ENCODE peak calls at places on chromosomes 6 and 20, in six cellular contexts. L is GM12878, D is brain microvascular endothelial cell, J is HFFc6, N is left lung, V is B cell. G is an unnamed sample.

GRCh38 chr6:168107191-168107940 is 28.4 kb upstream of the FRMD1 start:
- DNase-seq in D (no peak), N (peak), J (no peak), L (no peak), V (no peak), G (no peak)

GRCh38 chr20:20019123-20019522 is 2.0 kb downstream of the NAA20 start:
- DNase-seq in D (no peak), V (no peak), J (no peak), N (no peak), L (no peak), G (no peak)

GRCh38 chr20:62137092-62137384 is 6.2 kb downstream of the PSMA7 start:
- DNase-seq in D (no peak), L (no peak), V (no peak), J (no peak), N (no peak), G (no peak)

GRCh38 chr6:44176130-44176934 is 17.7 kb downstream of the CAPN11 start:
- DNase-seq in L (no peak), N (no peak), V (no peak), D (no peak), J (no peak), G (no peak)

GRCh38 chr6:43798688-43799444 is 28.9 kb downstream of the VEGFA start:
- DNase-seq in L (peak), V (no peak), N (peak), J (peak), D (peak), G (peak)

GRCh38 chr6:7534192-7534591 is 7.3 kb upstream of the DSP start:
- DNase-seq in V (no peak), J (no peak), L (no peak), D (no peak), N (no peak), G (no peak)

GRCh38 chr6:1589208-1589607 is 20.5 kb upstream of the FOXC1 start:
- DNase-seq in N (no peak), J (no peak), L (no peak), D (no peak), V (no peak), G (no peak)

GRCh38 chr20:25005220-25005619 is 12.7 kb upstream of the APMAP start:
- DNase-seq in L (no peak), N (no peak), D (no peak), V (no peak), J (peak), G (no peak)

GRCh38 chr6:7697820-7698623 is 27.9 kb upstream of the BMP6 start:
- DNase-seq in L (no peak), V (no peak), D (peak), J (peak), N (no peak), G (no peak)

DNA sequence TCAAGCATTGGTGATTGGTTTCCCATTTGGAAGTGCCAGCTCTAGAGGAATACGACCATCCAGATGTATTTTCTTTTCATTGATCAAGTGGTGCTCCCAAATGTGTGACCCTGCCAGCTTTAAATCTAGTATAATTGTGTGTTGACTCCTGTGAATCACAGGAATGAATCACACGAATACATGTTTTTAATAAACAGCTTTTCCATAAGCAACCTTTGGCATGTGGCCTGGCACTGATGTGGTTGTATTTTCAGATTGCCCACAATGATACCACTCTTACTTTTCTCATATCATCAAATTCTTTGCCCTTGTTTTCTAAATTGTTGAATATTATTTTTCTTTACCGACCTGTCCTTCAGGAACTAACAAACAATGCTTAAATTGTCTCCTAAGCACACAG is 367 bp downstream of the GSTA3 start:
- DNase-seq in D (no peak), N (no peak), V (no peak), J (no peak), L (no peak), G (no peak)
- TF ChIP-seq CTCF in D (no peak), N (no peak), V (no peak), J (no peak), L (no peak), G (no peak)

GRCh38 chr6:79694623-79695311 is 63.6 kb downstream of the SH3BGRL2 start:
- DNase-seq in N (no peak), J (no peak), D (no peak), L (no peak), V (no peak), G (no peak)
- TF ChIP-seq CTCF in N (no peak), J (peak), D (peak), L (no peak), V (no peak), G (no peak)

GRCh38 chr6:86859513-86859912 is 77.8 kb upstream of the HTR1E start:
- DNase-seq in D (no peak), N (no peak), L (no peak), V (no peak), J (no peak), G (no peak)
- TF ChIP-seq CTCF in D (no peak), N (no peak), L (no peak), V (no peak), J (no peak), G (no peak)

GRCh38 chr6:160349837-160350236 is 1.7 kb downstream of the SLC22A3 start:
- DNase-seq in D (no peak), L (no peak), N (no peak), V (no peak), J (no peak), G (no peak)

GRCh38 chr6:160344281-160344680 is 3.9 kb upstream of the SLC22A3 start:
- DNase-seq in N (no peak), J (no peak), D (no peak), V (no peak), L (no peak), G (no peak)

GRCh38 chr6:160347259-160348208 is 644 bp upstream of the SLC22A3 start:
- DNase-seq in L (no peak), V (no peak), N (peak), J (no peak), D (no peak), G (no peak)

GRCh38 chr6:160348209-160348551 is at the start of gene SLC22A3:
- DNase-seq in N (peak), D (no peak), J (no peak), L (no peak), V (no peak), G (no peak)

GRCh38 chr6:160348552-160349441 is 619 bp downstream of the SLC22A3 start:
- DNase-seq in D (no peak), N (peak), V (no peak), L (no peak), J (no peak), G (no peak)
- TF ChIP-seq CTCF in D (peak), N (no peak), V (no peak), L (no peak), J (no peak), G (no peak)

GRCh38 chr6:32086661-32087573 is 22.2 kb downstream of the TNXB start:
- DNase-seq in J (peak), D (peak), N (no peak), L (peak), V (no peak), G (peak)

GRCh38 chr6:32087574-32088486 is 21.3 kb downstream of the TNXB start:
- DNase-seq in V (peak), N (peak), J (peak), D (peak), L (no peak), G (peak)

GRCh38 chr6:32084780-32085179 is 24.4 kb downstream of the TNXB start:
- DNase-seq in D (no peak), V (no peak), N (no peak), L (no peak), J (no peak), G (no peak)

GRCh38 chr6:32083812-32084768 is 25.0 kb downstream of the TNXB start:
- DNase-seq in V (no peak), L (no peak), J (no peak), N (no peak), D (no peak), G (no peak)

DNA sequence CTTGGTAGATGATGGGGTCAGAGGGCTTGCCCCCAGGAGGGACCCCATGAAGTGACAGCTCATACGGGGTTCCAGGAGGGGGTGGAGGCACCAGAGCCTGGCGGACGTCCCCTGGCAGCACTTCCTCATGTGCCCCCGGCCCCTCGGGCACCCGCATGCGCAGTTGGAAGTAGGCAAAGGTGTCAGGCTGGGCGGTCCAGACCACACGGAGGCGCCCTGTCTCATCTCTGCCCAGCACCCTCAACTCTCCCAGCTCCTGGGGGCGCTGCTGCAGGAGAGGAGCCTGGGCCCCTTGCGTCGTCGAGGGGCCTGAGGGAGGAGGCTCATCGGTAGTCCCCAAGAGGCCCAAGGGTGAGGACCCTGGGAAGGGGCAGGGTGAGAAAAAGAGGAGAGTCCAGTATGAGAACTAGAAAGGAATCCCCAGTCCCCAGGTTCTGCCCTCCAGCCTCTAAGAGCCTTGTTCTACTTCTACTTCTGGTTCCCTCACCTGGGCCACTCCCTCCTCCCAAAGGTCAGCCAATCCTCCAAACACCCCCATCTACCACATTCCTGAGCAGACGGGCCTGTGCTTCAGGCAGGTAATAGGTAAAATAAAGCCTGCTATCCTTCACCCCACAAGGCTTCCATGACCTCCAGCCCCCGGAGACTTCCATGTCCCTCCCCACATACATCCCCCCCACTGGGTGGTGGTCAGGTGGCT is 23.2 kb downstream of the TNXB start:
- DNase-seq in L (no peak), N (no peak), D (no peak), V (no peak), J (no peak), G (no peak)
- TF ChIP-seq CTCF in L (no peak), N (no peak), D (no peak), V (no peak), J (no peak), G (no peak)

DNA sequence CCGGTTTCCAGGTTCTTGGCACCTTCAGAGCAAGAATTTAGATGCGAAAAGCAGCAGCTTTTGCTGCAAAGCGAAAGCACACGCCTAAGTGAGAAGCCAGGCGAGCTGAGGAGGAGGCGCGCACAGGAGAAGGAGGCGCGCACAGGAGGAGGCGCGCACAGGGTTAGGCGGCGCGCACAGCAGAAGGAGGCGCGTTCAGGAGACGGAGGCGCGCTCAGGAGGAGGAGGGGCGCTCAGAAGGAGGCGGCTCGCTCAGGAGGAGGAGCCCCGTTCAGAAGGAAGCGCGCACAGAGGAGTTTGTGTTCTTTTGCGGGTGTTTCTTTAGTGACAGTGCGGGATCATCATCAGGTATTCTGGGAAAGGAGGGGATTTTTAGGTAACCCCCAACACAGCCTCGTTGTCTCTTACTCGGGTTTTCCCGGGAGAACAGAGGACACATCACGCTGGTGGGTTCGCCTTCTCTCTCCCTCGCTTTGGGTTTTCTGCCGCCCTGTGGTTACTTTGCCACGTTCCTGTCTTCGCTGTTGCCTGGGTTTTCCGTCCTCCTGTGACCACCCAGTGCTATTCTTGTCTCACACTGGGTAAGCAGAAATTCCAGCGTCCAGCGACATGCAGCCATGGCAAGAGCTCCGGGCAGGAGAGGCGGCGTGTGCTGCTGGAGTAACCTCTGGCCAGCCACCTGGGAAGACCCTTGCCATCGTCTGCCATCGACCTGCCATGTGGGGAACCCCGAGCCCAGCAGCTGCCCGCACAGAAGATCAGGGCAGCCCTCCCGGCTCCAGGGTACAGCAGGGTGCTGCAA is 47.0 kb downstream of the WDR27 start:
- DNase-seq in L (no peak), J (peak), N (peak), D (peak), V (peak), G (peak)
- TF ChIP-seq CTCF in L (peak), J (peak), N (no peak), D (peak), V (no peak), G (no peak)

DNA sequence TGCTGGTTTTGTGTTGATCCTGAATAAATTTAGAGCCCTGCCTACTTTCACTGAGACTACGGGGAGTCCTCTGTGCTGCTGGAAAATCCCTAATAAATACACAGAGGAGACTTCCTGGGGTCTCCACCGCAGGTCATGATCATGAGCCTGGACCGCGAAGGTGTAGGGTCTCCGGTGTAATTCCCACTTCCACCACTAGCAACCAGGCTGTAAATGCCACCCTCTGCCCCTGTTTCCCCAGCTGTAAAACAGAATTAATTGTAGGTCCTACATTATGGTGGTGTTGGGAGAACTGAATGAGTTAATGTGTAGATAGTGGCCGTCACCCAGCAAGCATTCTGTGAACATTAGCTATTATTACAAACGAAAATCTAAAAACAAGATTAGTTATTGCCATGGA is 191.6 kb upstream of the THBS2 start:
- DNase-seq in L (no peak), N (no peak), V (no peak), D (no peak), J (no peak), G (no peak)
- TF ChIP-seq CTCF in L (no peak), N (no peak), V (no peak), D (peak), J (peak), G (no peak)

GRCh38 chr6:113182370-113183141 is 674.6 kb upstream of the MARCKS start:
- DNase-seq in D (peak), J (peak), N (no peak), L (no peak), V (no peak), G (no peak)
- TF ChIP-seq CTCF in D (no peak), J (peak), N (no peak), L (no peak), V (no peak), G (no peak)

GRCh38 chr20:37756234-37756633 is 62.4 kb downstream of the CTNNBL1 start:
- DNase-seq in N (no peak), L (no peak), J (no peak), V (no peak), D (no peak), G (no peak)

GRCh38 chr20:37757550-37757949 is 63.7 kb downstream of the CTNNBL1 start:
- DNase-seq in V (no peak), N (peak), J (no peak), L (no peak), D (no peak), G (no peak)

GRCh38 chr20:37760322-37760721 is 66.5 kb downstream of the CTNNBL1 start:
- DNase-seq in L (no peak), D (no peak), N (no peak), J (no peak), V (no peak), G (no peak)

GRCh38 chr20:37759761-37760209 is 66.0 kb downstream of the CTNNBL1 start:
- DNase-seq in V (no peak), L (no peak), N (no peak), D (no peak), J (no peak), G (no peak)

GRCh38 chr20:37758332-37758731 is 64.5 kb downstream of the CTNNBL1 start:
- DNase-seq in J (no peak), V (no peak), D (no peak), L (no peak), N (no peak), G (no peak)
- TF ChIP-seq CTCF in J (peak), V (no peak), D (peak), L (no peak), N (no peak), G (no peak)